ENCODE peak calls at places on chromosomes 4 and X, in four cellular contexts. F is activated T-cell treated with anti-CD3 and anti-CD28 coated beads, Interleukin-2, amount 50 U/mL, for 4 hours; V is left colon; C is stimulated activated CD4-positive, alpha-beta T cell treated with anti-CD3 and anti-CD28 coated beads, Interleukin-4, amount 100 ng/mL, for 1 hour. Y is an unnamed sample.

GRCh38 chr4:83629945-83630684 is 94.2 kb downstream of the GPAT3 start:
- DNase-seq in F (no peak), V (peak; percentile 55), C (no peak), Y (no peak)

GRCh38 chr4:865572-865971 is 39.6 kb upstream of the CPLX1 start:
- DNase-seq in F (no peak), V (no peak), C (no peak), Y (no peak)

GRCh38 chr4:2804449-2804972 is 11.6 kb downstream of the SH3BP2 start:
- DNase-seq in F (no peak), V (peak; percentile 29), C (no peak), Y (no peak)

GRCh38 chr4:38141808-38142500 is 181.8 kb downstream of the PTTG2 start:
- DNase-seq in F (no peak), V (no peak), C (no peak), Y (no peak)

GRCh38 chr4:30537462-30537861 is 182.7 kb upstream of the PCDH7 start:
- DNase-seq in F (no peak), V (no peak), C (no peak), Y (no peak)

GRCh38 chr4:185700048-185700447 is 111.9 kb downstream of the SORBS2 start:
- DNase-seq in F (no peak), V (no peak), C (no peak), Y (no peak)

GRCh38 chr4:147839651-147840050 is 107.8 kb downstream of the ARHGAP10 start:
- DNase-seq in F (no peak), V (no peak), C (no peak), Y (no peak)

GRCh38 chrX:104166735-104167436 is 633 bp downstream of the FAM199X start:
- DNase-seq in F (no peak), V (peak; percentile 28), C (no peak), Y (no peak)

GRCh38 chr4:37977471-37978452 is 17.6 kb downstream of the PTTG2 start:
- DNase-seq in F (peak; percentile 76), V (peak; percentile 85), C (peak; percentile 69), Y (peak; percentile 29)

GRCh38 chrX:16771483-16772398 is 14.5 kb upstream of the TXLNG start:
- DNase-seq in F (no peak), V (peak; percentile 56), C (no peak), Y (no peak)

GRCh38 chr4:39319678-39320077 is 46.5 kb downstream of the RFC1 start:
- DNase-seq in F (no peak), V (no peak), C (no peak), Y (no peak)

GRCh38 chr4:140372607-140373327 is 679 bp upstream of the SCOC start:
- DNase-seq in F (peak; percentile 15), V (peak; percentile 15), C (no peak), Y (no peak)

GRCh38 chr4:86918539-86919072 is 16.2 kb upstream of the AFF1 start:
- DNase-seq in F (no peak), V (no peak), C (no peak), Y (no peak)

Y was measured in C1 segment of cervical spinal cord.